ENCODE peak calls at places on chromosomes 5 and 9, in four cellular contexts. V, H, E and X are unnamed samples.

GRCh38 chr5:179836225-179837019 is 15.7 kb downstream of the SQSTM1 start:
- DNase-seq in E (no peak), V (no peak), H (peak; percentile 25), X (no peak)

GRCh38 chr9:26677965-26678745 is 214.4 kb downstream of the CAAP1 start:
- DNase-seq in E (no peak), V (no peak), H (no peak), X (no peak)

GRCh38 chr9:85258823-85259370 is 482.9 kb downstream of the AGTPBP1 start:
- DNase-seq in E (peak; percentile 74), V (peak; percentile 46), H (peak; percentile 64), X (peak; percentile 16)

GRCh38 chr5:136082390-136083193 is 50.1 kb upstream of the SMAD5 start:
- DNase-seq in E (peak; percentile 81), V (no peak), H (no peak), X (no peak)

GRCh38 chr9:34980181-34980761 is 9.3 kb upstream of the DNAJB5 start:
- DNase-seq in H (no peak), E (no peak), V (no peak), X (no peak)

GRCh38 chr9:137453643-137454081 is 5.5 kb downstream of the NSMF start:
- DNase-seq in V (no peak), E (peak; percentile 53), H (no peak), X (no peak)

GRCh38 chr5:41661221-41661620 is 150.8 kb upstream of the PLCXD3 start:
- DNase-seq in E (no peak), H (no peak), V (no peak), X (no peak)

GRCh38 chr5:56066931-56067450 is 72.2 kb upstream of the IL6ST start:
- DNase-seq in V (no peak), H (no peak), E (no peak), X (no peak)

GRCh38 chr9:20290287-20290686 is 332.0 kb downstream of the MLLT3 start:
- DNase-seq in V (no peak), E (no peak), H (no peak), X (no peak)

GRCh38 chr5:132086277-132086794 is 12.7 kb downstream of the CSF2 start:
- DNase-seq in V (no peak), H (peak; percentile 91), E (peak; percentile 92), X (peak; percentile 72)

GRCh38 chr5:177471610-177472356 is 1.7 kb downstream of the DBN1 start:
- DNase-seq in E (peak; percentile 68), H (peak; percentile 65), V (no peak), X (no peak)

GRCh38 chr5:107554776-107555424 is 115.8 kb downstream of the EFNA5 start:
- DNase-seq in V (no peak), H (no peak), E (no peak), X (no peak)

GRCh38 chr5:1368236-1368635 is 23.3 kb upstream of the CLPTM1L start:
- DNase-seq in E (no peak), H (no peak), V (no peak), X (no peak)

GRCh38 chr5:175560011-175560410 is 81.7 kb downstream of the SFXN1 start:
- DNase-seq in E (no peak), H (no peak), V (no peak), X (no peak)

GRCh38 chr5:10354048-10354872 is 765 bp downstream of the MARCHF6 start:
- DNase-seq in E (peak; percentile 41), H (peak; percentile 45), V (no peak), X (no peak)

GRCh38 chr9:17004500-17004899 is 130.3 kb upstream of the CNTLN start:
- DNase-seq in E (peak; percentile 39), H (peak; percentile 14), V (no peak), X (no peak)

GRCh38 chr5:142637871-142638270 is 48.0 kb downstream of the FGF1 start:
- DNase-seq in E (no peak), V (no peak), H (no peak), X (no peak)

GRCh38 chr5:78467744-78468357 is 107.4 kb downstream of the SCAMP1 start:
- DNase-seq in E (peak; percentile 12), H (peak; percentile 39), V (no peak), X (no peak)

GRCh38 chr9:35954942-35955546 is 2.9 kb downstream of the OR2S2 start:
- DNase-seq in V (peak; percentile 16), H (peak; percentile 59), E (peak; percentile 79), X (peak; percentile 27)

GRCh38 chr9:127976498-127976897 is 4.3 kb downstream of the EEIG1 start:
- DNase-seq in E (no peak), H (no peak), V (no peak), X (no peak)

GRCh38 chr5:72161951-72162350 is 54.7 kb downstream of the MAP1B start:
- DNase-seq in V (no peak), E (no peak), H (no peak), X (no peak)

GRCh38 chr5:72160959-72161358 is 53.7 kb downstream of the MAP1B start:
- DNase-seq in E (no peak), V (no peak), H (peak; percentile 71), X (no peak)

GRCh38 chr5:72160299-72160698 is 53.0 kb downstream of the MAP1B start:
- DNase-seq in E (peak; percentile 77), V (no peak), H (peak; percentile 92), X (no peak)

GRCh38 chr5:72156921-72157320 is 49.6 kb downstream of the MAP1B start:
- DNase-seq in E (no peak), V (no peak), H (peak; percentile 98), X (peak; percentile 26)

DNA sequence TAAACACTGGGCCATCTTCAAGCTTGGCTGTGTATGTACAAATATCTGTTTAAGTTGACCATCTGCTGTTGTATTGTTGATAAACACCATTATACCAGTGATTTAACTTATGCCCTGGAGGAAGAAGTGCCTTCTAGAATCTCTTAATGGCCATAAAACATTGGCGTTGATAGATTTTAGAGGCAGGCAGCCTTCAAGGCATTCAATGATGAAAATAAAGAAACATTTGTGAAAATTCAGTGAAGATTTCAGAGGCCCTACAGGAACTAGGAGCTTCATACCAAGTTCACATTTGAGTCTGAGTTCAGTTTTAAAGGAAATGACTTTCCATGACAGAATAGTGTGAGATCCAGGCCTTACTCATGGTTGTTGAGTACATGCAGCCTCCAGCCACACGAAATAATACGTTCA is 52.2 kb downstream of the MAP1B start:
- DNase-seq in H (peak; percentile 44), E (no peak), V (no peak), X (no peak)
- H3K27ac ChIP-seq in H (peak overlapping the region; percentile 75), E (peak overlapping the region; percentile 31), V (peak overlapping the region; percentile 4), X (no peak overlapping the region)

GRCh38 chr5:174339130-174339529 is 293.6 kb downstream of the NSG2 start:
- DNase-seq in V (no peak), E (no peak), H (no peak), X (no peak)

GRCh38 chr5:174343826-174344225 is 298.3 kb downstream of the NSG2 start:
- DNase-seq in E (no peak), V (no peak), H (no peak), X (no peak)

GRCh38 chr5:174344335-174344734 is 298.8 kb downstream of the NSG2 start:
- DNase-seq in V (no peak), E (no peak), H (no peak), X (no peak)

GRCh38 chr5:174340221-174340620 is 294.7 kb downstream of the NSG2 start:
- DNase-seq in E (no peak), V (no peak), H (peak; percentile 78), X (no peak)

GRCh38 chr5:174342696-174343095 is 297.2 kb downstream of the NSG2 start:
- DNase-seq in E (no peak), H (no peak), V (no peak), X (no peak)
- H3K27ac ChIP-seq in E (no peak overlapping the region), H (no peak overlapping the region), V (no peak overlapping the region), X (no peak overlapping the region)

DNA sequence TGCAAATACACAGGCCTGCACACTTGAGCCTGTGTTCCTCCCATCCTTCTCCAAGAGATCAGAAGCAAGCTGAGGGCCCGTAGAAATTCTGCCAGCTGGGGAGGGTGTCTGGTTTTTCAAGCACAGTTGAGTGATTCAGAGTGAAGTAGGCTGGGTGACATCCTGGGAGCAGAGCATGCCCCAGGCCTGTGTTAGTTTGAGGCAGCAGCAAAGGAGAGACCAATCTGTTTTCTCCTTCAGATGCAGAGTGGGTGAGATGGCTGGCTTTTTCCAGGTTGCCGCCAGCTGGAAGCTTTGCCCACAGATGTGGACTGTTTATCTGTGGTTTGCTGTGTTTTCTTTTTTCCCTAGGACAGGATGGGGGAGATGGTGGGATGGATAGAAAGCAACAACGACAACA is 63.1 kb downstream of the RCL1 start:
- DNase-seq in V (no peak), E (peak; percentile 53), H (peak; percentile 66), X (no peak)
- H3K27ac ChIP-seq in V (no peak overlapping the region), E (no peak overlapping the region), H (peak overlapping the region; percentile 10), X (no peak overlapping the region)

GRCh38 chr9:129570450-129571297 is 50.2 kb downstream of the C9orf50 start:
- DNase-seq in V (no peak), E (peak; percentile 76), H (peak; percentile 90), X (no peak)
- H3K27ac ChIP-seq in V (peak overlapping the region; percentile 69), E (peak overlapping the region; percentile 68), H (peak overlapping the region; percentile 72), X (peak overlapping the region; percentile 49)

GRCh38 chr5:172850454-172850797 is 16.4 kb downstream of the ERGIC1 start:
- DNase-seq in H (no peak), V (no peak), E (no peak), X (no peak)
- H3K27ac ChIP-seq in H (no peak overlapping the region), V (no peak overlapping the region), E (no peak overlapping the region), X (peak overlapping the region; percentile 77)

DNA sequence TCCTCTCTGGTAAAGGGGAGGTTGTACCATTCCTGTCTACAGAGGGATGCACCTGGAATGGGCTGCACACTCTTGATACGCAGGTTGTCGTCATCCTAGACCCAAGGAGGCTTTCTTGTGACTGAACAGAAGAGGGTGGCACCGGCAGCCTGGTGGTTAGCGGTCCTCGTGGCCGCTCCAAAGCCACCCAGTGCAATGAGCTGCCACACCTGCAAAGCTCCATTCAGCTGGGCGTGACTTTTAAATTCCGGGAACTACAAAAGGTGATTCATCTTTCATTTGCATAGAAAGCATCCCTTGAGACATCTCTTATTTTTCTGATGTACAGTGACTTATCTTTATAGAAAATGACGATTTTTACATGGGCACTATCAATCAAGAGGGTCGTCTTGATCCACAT is 286.1 kb upstream of the IRX1 start:
- DNase-seq in V (no peak), H (no peak), E (no peak), X (no peak)
- H3K27ac ChIP-seq in V (no peak overlapping the region), H (peak overlapping the region; percentile 99), E (no peak overlapping the region), X (peak overlapping the region; percentile 92)